ENCODE peak calls at places on chromosome 3, in four cellular contexts. M is nephron progenitor cell, B is choroid plexus epithelial cell, I is HL-60. Q is an unnamed sample.

GRCh38 chr3:157274644-157275137 is 114.7 kb upstream of the CCNL1 start:
- DNase-seq in M (no peak), B (no peak), I (no peak), Q (no peak)

GRCh38 chr3:147365196-147366115 is 40.9 kb downstream of the ZIC4 start:
- DNase-seq in M (no peak), B (no peak), I (no peak), Q (no peak)

GRCh38 chr3:127674099-127674792 is 1.5 kb downstream of the ABTB1 start:
- DNase-seq in M (no peak), B (no peak), I (no peak), Q (no peak)

GRCh38 chr3:189455009-189455408 is 176.2 kb upstream of the TP63 start:
- DNase-seq in M (no peak), B (no peak), I (no peak), Q (no peak)

GRCh38 chr3:158789592-158789991 is 12.3 kb upstream of the MFSD1 start:
- DNase-seq in M (no peak), B (peak), I (peak), Q (no peak)

GRCh38 chr3:188575501-188575900 is 421.5 kb downstream of the LPP start:
- DNase-seq in M (no peak), B (no peak), I (no peak), Q (no peak)

GRCh38 chr3:28326458-28326926 is 22.0 kb upstream of the ZCWPW2 start:
- DNase-seq in M (no peak), B (peak), I (peak), Q (no peak)

GRCh38 chr3:131772278-131772893 is 262.4 kb downstream of the CPNE4 start:
- DNase-seq in M (no peak), B (no peak), I (no peak), Q (no peak)

GRCh38 chr3:46098319-46098761 is 71.1 kb upstream of the XCR1 start:
- DNase-seq in M (no peak), B (peak), I (peak), Q (no peak)

GRCh38 chr3:181210275-181210674 is 220.7 kb upstream of the DNAJC19 start:
- DNase-seq in M (no peak), B (peak), I (no peak), Q (no peak)
- TF ChIP-seq CTCF in M (peak), B (peak), I (no peak), Q (peak)

GRCh38 chr3:43879166-43879565 is 188.4 kb downstream of the ABHD5 start:
- DNase-seq in M (peak), B (peak), I (no peak), Q (peak)
- TF ChIP-seq CTCF in M (peak), B (peak), I (no peak), Q (peak)

GRCh38 chr3:10703875-10704274 is 112.2 kb upstream of the SLC6A11 start:
- DNase-seq in M (peak), B (peak), I (peak), Q (no peak)
- TF ChIP-seq CTCF in M (peak), B (peak), I (no peak), Q (peak)

DNA sequence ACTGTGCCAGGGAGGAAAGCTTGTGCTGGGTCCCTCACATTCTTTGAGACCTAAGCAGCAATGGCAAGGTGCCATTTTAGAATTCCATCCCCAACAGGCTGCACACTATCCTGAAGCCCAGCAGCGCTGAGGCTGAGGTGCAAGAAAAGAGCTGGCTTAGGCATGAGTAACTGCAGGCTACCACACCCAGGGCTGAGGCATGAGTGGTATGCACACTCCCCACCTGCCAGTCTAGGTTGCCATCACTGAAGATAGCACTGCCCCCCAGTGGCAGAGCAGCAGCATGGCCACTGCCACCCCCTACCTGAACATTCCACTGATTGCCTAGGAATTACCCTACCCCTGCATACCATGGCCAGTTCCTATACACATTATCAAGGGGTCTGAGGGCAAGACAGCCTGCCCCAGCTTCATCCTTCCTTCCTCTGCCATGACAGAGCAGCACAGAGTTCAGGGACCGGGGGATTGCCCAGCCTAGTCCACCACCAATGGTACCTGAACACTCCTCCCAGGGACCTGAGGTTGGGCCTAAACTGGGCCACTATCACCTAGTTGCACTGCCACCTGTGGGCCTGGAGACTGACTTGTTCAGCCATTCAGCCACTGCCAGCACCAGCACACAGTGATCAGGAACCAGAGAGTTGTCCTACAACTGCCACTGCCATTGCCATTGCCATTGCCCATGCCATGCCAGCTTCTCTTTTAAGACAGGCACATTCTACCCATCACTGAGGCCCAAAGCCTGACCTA is 129.8 kb downstream of the SATB1 start:
- DNase-seq in M (peak), B (peak), I (peak), Q (peak)
- TF ChIP-seq CTCF in M (peak), B (peak), I (peak), Q (peak)

GRCh38 chr3:99751649-99752048 is 66.0 kb upstream of the CMSS1 start:
- DNase-seq in M (no peak), B (peak), I (no peak), Q (no peak)

GRCh38 chr3:99753268-99753975 is 64.2 kb upstream of the CMSS1 start:
- DNase-seq in M (peak), B (peak), I (peak), Q (no peak)

DNA sequence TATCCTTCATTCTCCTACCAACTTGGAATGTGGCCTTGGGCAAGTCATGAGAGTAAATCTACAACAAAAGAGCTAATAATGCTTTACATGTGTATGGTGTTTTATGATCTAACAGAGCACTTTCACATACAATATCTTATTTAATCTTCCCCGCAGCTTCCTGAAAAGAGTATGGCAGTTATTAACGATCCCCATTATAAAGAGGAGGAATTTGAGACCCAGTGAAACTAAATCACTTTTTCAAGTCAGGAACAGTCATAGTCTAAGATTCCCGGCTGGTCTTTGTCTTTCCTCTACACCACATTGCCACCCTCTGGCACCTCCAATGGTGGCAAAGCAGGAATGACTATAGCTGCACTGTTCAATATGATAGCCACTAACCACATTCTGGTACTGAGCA is 69.7 kb upstream of the CMSS1 start:
- DNase-seq in M (no peak), B (peak), I (no peak), Q (no peak)
- TF ChIP-seq CTCF in M (no peak), B (peak), I (no peak), Q (peak)

DNA sequence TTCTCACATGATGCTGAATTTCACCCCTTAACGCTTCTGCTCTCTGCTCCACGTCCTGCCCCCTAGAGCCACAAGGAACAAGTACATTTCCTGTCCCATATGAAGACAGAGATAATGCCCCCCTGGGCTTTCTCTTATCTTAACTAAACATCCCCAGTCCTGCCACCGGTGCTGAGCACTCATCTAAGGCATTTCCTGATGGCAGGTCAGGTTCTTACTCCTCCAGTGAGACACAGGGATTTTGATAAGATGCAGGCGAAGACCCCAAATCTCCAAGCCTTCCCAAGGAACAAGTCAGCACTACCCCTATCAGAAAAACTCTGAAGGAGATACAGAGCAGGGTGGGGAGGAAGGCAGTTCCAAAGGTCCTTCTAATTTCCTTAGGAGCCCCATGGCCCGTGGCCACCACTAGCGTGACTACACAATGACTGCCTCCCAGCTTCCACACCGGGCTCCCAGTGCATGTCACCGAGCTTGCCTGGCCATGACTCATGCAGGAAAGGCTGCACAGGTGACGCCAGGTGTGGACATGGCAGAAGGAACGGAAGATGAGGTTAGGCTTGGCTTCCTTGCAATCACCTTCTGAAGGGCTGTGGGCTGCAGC is 152.9 kb downstream of the XXYLT1 start:
- DNase-seq in M (no peak), B (peak), I (no peak), Q (no peak)
- TF ChIP-seq CTCF in M (peak), B (peak), I (peak), Q (peak)

GRCh38 chr3:9249273-9250192 is at the start of gene SRGAP3:
- DNase-seq in M (peak), B (peak), I (peak), Q (peak)
- TF ChIP-seq CTCF in M (no peak), B (peak), I (no peak), Q (peak)

GRCh38 chr3:1087066-1087555 is 5.7 kb upstream of the CNTN6 start:
- DNase-seq in M (no peak), B (peak), I (no peak), Q (no peak)

GRCh38 chr3:1079641-1080040 is 13.2 kb upstream of the CNTN6 start:
- DNase-seq in M (no peak), B (no peak), I (no peak), Q (no peak)

GRCh38 chr3:1082024-1082633 is 10.7 kb upstream of the CNTN6 start:
- DNase-seq in M (peak), B (peak), I (peak), Q (peak)
- TF ChIP-seq CTCF in M (peak), B (peak), I (peak), Q (peak)

GRCh38 chr3:62874398-62875102 is 666 bp downstream of the CADPS start:
- DNase-seq in M (peak), B (no peak), I (no peak), Q (peak)

GRCh38 chr3:62876064-62876463 is 848 bp upstream of the CADPS start:
- DNase-seq in M (peak), B (peak), I (no peak), Q (peak)

GRCh38 chr3:62875103-62876002 is at the start of gene CADPS:
- DNase-seq in M (peak), B (no peak), I (no peak), Q (peak)

GRCh38 chr3:62872318-62872717 is 2.9 kb downstream of the CADPS start:
- DNase-seq in M (no peak), B (no peak), I (no peak), Q (no peak)

DNA sequence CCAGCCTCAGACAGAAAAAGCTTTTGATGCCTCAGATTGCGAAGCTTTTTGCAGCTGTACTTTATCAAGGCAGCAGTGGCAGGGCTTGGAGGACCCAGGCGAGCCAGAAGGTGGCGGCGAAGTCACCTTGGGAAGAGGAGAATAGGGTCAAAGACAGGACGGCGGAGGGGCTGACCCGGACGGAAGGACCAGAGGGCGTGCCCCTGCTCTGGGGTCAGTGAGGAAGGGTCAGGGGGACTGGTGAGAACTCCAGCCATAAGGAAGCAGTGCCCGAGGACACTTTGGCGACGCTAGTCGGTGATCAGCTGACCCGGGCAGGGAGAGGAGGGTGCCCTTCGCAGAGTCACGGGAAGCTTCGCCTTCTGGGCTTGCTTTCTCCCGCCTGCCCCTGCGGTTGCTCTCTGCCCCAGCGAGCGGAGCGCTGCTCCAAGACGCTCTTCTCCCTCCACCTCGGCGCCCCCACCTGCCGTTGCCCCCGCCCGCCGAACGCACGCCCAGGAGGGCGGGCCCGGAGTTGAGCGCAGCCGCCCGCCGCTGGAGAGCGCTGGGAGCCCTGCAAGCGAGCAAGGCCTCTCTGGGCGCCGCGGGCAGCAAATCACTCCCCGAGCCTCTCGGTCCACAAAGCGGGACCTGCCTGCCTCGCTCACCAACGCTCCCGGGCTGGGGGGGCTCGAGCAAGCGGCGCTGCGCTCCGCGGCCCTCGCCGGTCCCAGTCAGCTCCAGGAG is 1.4 kb downstream of the CADPS start:
- DNase-seq in M (peak), B (no peak), I (no peak), Q (peak)
- TF ChIP-seq CTCF in M (peak), B (no peak), I (no peak), Q (peak)

GRCh38 chr3:141257971-141258370 is 26.3 kb downstream of the PXYLP1 start:
- DNase-seq in M (no peak), B (no peak), I (no peak), Q (no peak)

GRCh38 chr3:141255137-141255536 is 23.5 kb downstream of the PXYLP1 start:
- DNase-seq in M (no peak), B (no peak), I (no peak), Q (no peak)

GRCh38 chr3:141253811-141254210 is 22.2 kb downstream of the PXYLP1 start:
- DNase-seq in M (no peak), B (no peak), I (no peak), Q (no peak)

GRCh38 chr3:141260131-141260927 is 28.7 kb downstream of the PXYLP1 start:
- DNase-seq in M (no peak), B (no peak), I (no peak), Q (no peak)

GRCh38 chr3:141255864-141256263 is 24.2 kb downstream of the PXYLP1 start:
- DNase-seq in M (no peak), B (peak), I (no peak), Q (no peak)
- TF ChIP-seq CTCF in M (peak), B (peak), I (peak), Q (peak)